ENCODE peak calls at places on chromosomes 1 and 21, in eight cellular contexts. One of them, this sample, is unnamed. For H3K4me1, the result is how much of the 10 kb centered on the place peaks cover.

GRCh38 chr1:178371236-178371635 is 125.5 kb downstream of the CLEC20A start:
- DNase-seq in esophagus squamous epithelium: no peak
- DNase-seq in right lobe of liver: no peak
- DNase-seq in stomach: no peak
- DNase-seq in ovary: no peak
- DNase-seq in adrenal gland: peak
- DNase-seq in prostate gland: no peak
- DNase-seq in IMR-90: peak
- DNase-seq in this sample: no peak

GRCh38 chr1:145847827-145848226 is 2.4 kb downstream of the NUDT17 start:
- DNase-seq in IMR-90: no peak
- DNase-seq in right lobe of liver: no peak
- DNase-seq in adrenal gland: no peak
- DNase-seq in esophagus squamous epithelium: no peak
- DNase-seq in stomach: no peak
- DNase-seq in ovary: no peak
- DNase-seq in prostate gland: no peak
- DNase-seq in this sample: no peak

GRCh38 chr1:221840511-221841243 is 98.8 kb upstream of the DUSP10 start:
- DNase-seq in stomach: no peak
- DNase-seq in esophagus squamous epithelium: no peak
- DNase-seq in prostate gland: no peak
- DNase-seq in ovary: no peak
- DNase-seq in right lobe of liver: no peak
- DNase-seq in adrenal gland: peak
- DNase-seq in IMR-90: no peak
- DNase-seq in this sample: no peak

GRCh38 chr1:175757381-175758015 is 14.1 kb upstream of the TNR start:
- DNase-seq in right lobe of liver: peak
- DNase-seq in stomach: peak
- DNase-seq in ovary: no peak
- DNase-seq in esophagus squamous epithelium: no peak
- DNase-seq in IMR-90: no peak
- DNase-seq in prostate gland: no peak
- DNase-seq in adrenal gland: peak
- DNase-seq in this sample: peak

GRCh38 chr1:154794608-154795007 is 75.5 kb downstream of the KCNN3 start:
- DNase-seq in esophagus squamous epithelium: no peak
- DNase-seq in ovary: no peak
- DNase-seq in right lobe of liver: no peak
- DNase-seq in prostate gland: no peak
- DNase-seq in stomach: no peak
- DNase-seq in IMR-90: no peak
- DNase-seq in adrenal gland: no peak
- DNase-seq in this sample: no peak

GRCh38 chr1:160239582-160240299 is 22.6 kb downstream of the DCAF8 start:
- DNase-seq in esophagus squamous epithelium: no peak
- DNase-seq in adrenal gland: no peak
- DNase-seq in ovary: no peak
- DNase-seq in IMR-90: no peak
- DNase-seq in right lobe of liver: no peak
- DNase-seq in prostate gland: no peak
- DNase-seq in stomach: no peak
- DNase-seq in this sample: no peak

GRCh38 chr1:35810096-35810860 is 2.5 kb downstream of the AGO4 start:
- DNase-seq in ovary: no peak
- DNase-seq in prostate gland: no peak
- DNase-seq in right lobe of liver: no peak
- DNase-seq in esophagus squamous epithelium: no peak
- DNase-seq in stomach: no peak
- DNase-seq in IMR-90: peak
- DNase-seq in adrenal gland: no peak
- DNase-seq in this sample: no peak

GRCh38 chr1:216818284-216818683 is 95.1 kb upstream of the ESRRG start:
- DNase-seq in IMR-90: no peak
- DNase-seq in ovary: no peak
- DNase-seq in adrenal gland: no peak
- DNase-seq in right lobe of liver: no peak
- DNase-seq in stomach: no peak
- DNase-seq in prostate gland: no peak
- DNase-seq in esophagus squamous epithelium: no peak
- DNase-seq in this sample: no peak

GRCh38 chr21:44094832-44095231 is 12.4 kb upstream of the PWP2 start:
- DNase-seq in adrenal gland: no peak
- DNase-seq in prostate gland: no peak
- DNase-seq in right lobe of liver: no peak
- DNase-seq in esophagus squamous epithelium: no peak
- DNase-seq in IMR-90: no peak
- DNase-seq in stomach: no peak
- DNase-seq in ovary: no peak
- DNase-seq in this sample: no peak

GRCh38 chr1:209435654-209436566 is 147.6 kb upstream of the CAMK1G start:
- DNase-seq in stomach: peak
- DNase-seq in prostate gland: peak
- DNase-seq in IMR-90: peak
- DNase-seq in right lobe of liver: peak
- DNase-seq in adrenal gland: peak
- DNase-seq in esophagus squamous epithelium: no peak
- DNase-seq in ovary: no peak
- DNase-seq in this sample: peak

GRCh38 chr1:238664139-238664538 is 722.2 kb upstream of the CHRM3 start:
- DNase-seq in IMR-90: no peak
- DNase-seq in prostate gland: no peak
- DNase-seq in esophagus squamous epithelium: no peak
- DNase-seq in right lobe of liver: no peak
- DNase-seq in stomach: no peak
- DNase-seq in ovary: no peak
- DNase-seq in adrenal gland: no peak
- DNase-seq in this sample: no peak

GRCh38 chr1:229240532-229240931 is 30.4 kb upstream of the RAB4A start:
- DNase-seq in esophagus squamous epithelium: no peak
- DNase-seq in prostate gland: no peak
- DNase-seq in right lobe of liver: no peak
- DNase-seq in ovary: no peak
- DNase-seq in stomach: no peak
- DNase-seq in adrenal gland: no peak
- DNase-seq in IMR-90: no peak
- DNase-seq in this sample: no peak

GRCh38 chr1:194755241-194755953 is 1569.0 kb upstream of the B3GALT2 start:
- DNase-seq in stomach: no peak
- DNase-seq in prostate gland: no peak
- DNase-seq in esophagus squamous epithelium: no peak
- DNase-seq in ovary: no peak
- DNase-seq in right lobe of liver: no peak
- DNase-seq in adrenal gland: no peak
- DNase-seq in IMR-90: peak
- DNase-seq in this sample: no peak

GRCh38 chr1:59561782-59562181 is 253.0 kb upstream of the HOOK1 start:
- DNase-seq in adrenal gland: no peak
- DNase-seq in ovary: no peak
- DNase-seq in right lobe of liver: no peak
- DNase-seq in IMR-90: no peak
- DNase-seq in stomach: no peak
- DNase-seq in prostate gland: no peak
- DNase-seq in esophagus squamous epithelium: no peak
- DNase-seq in this sample: no peak
- H3K4me1 ChIP-seq in adrenal gland: under half
- H3K4me1 ChIP-seq in ovary: under half
- H3K4me1 ChIP-seq in right lobe of liver: under half
- H3K4me1 ChIP-seq in IMR-90: under half
- H3K4me1 ChIP-seq in stomach: under half
- H3K4me1 ChIP-seq in prostate gland: under half
- H3K4me1 ChIP-seq in esophagus squamous epithelium: under half
- H3K4me1 ChIP-seq in this sample: under half

GRCh38 chr21:39386194-39386593 is 37.3 kb upstream of the HMGN1 start:
- DNase-seq in IMR-90: no peak
- DNase-seq in esophagus squamous epithelium: no peak
- DNase-seq in prostate gland: no peak
- DNase-seq in adrenal gland: peak
- DNase-seq in stomach: peak
- DNase-seq in right lobe of liver: no peak
- DNase-seq in ovary: peak
- DNase-seq in this sample: no peak

GRCh38 chr21:39386899-39387298 is 38.0 kb upstream of the HMGN1 start:
- DNase-seq in prostate gland: no peak
- DNase-seq in stomach: no peak
- DNase-seq in IMR-90: no peak
- DNase-seq in right lobe of liver: no peak
- DNase-seq in esophagus squamous epithelium: no peak
- DNase-seq in ovary: peak
- DNase-seq in adrenal gland: no peak
- DNase-seq in this sample: no peak

GRCh38 chr21:39387461-39388037 is 38.7 kb upstream of the HMGN1 start:
- DNase-seq in esophagus squamous epithelium: peak
- DNase-seq in IMR-90: peak
- DNase-seq in ovary: peak
- DNase-seq in stomach: peak
- DNase-seq in adrenal gland: peak
- DNase-seq in prostate gland: peak
- DNase-seq in right lobe of liver: peak
- DNase-seq in this sample: peak

GRCh38 chr21:39388811-39389155 is 39.9 kb upstream of the HMGN1 start:
- DNase-seq in prostate gland: no peak
- DNase-seq in stomach: no peak
- DNase-seq in ovary: no peak
- DNase-seq in adrenal gland: no peak
- DNase-seq in IMR-90: no peak
- DNase-seq in right lobe of liver: no peak
- DNase-seq in esophagus squamous epithelium: no peak
- DNase-seq in this sample: no peak

GRCh38 chr21:39388038-39388810 is 39.3 kb upstream of the HMGN1 start:
- DNase-seq in right lobe of liver: peak
- DNase-seq in stomach: peak
- DNase-seq in ovary: peak
- DNase-seq in adrenal gland: peak
- DNase-seq in IMR-90: peak
- DNase-seq in esophagus squamous epithelium: no peak
- DNase-seq in prostate gland: peak
- DNase-seq in this sample: peak
- TF ChIP-seq POLR2A in right lobe of liver: no peak
- TF ChIP-seq POLR2A in stomach: no peak
- TF ChIP-seq POLR2A in ovary: no peak
- TF ChIP-seq POLR2A in adrenal gland: no peak
- TF ChIP-seq POLR2A in IMR-90: no peak
- TF ChIP-seq POLR2A in esophagus squamous epithelium: no peak
- TF ChIP-seq POLR2A in prostate gland: no peak
- TF ChIP-seq POLR2A in this sample: no peak

GRCh38 chr1:40058453-40059291 is 18.1 kb downstream of the CAP1 start:
- DNase-seq in right lobe of liver: no peak
- DNase-seq in esophagus squamous epithelium: no peak
- DNase-seq in IMR-90: no peak
- DNase-seq in stomach: no peak
- DNase-seq in adrenal gland: no peak
- DNase-seq in ovary: no peak
- DNase-seq in prostate gland: no peak
- DNase-seq in this sample: no peak

GRCh38 chr1:40057310-40058030 is 16.9 kb downstream of the CAP1 start:
- DNase-seq in adrenal gland: no peak
- DNase-seq in IMR-90: no peak
- DNase-seq in ovary: no peak
- DNase-seq in right lobe of liver: no peak
- DNase-seq in esophagus squamous epithelium: no peak
- DNase-seq in prostate gland: no peak
- DNase-seq in stomach: no peak
- DNase-seq in this sample: no peak

GRCh38 chr1:40056519-40057309 is 16.2 kb downstream of the CAP1 start:
- DNase-seq in right lobe of liver: no peak
- DNase-seq in prostate gland: no peak
- DNase-seq in adrenal gland: no peak
- DNase-seq in esophagus squamous epithelium: no peak
- DNase-seq in IMR-90: no peak
- DNase-seq in stomach: no peak
- DNase-seq in ovary: no peak
- DNase-seq in this sample: no peak

GRCh38 chr1:40059292-40059959 is 18.9 kb downstream of the CAP1 start:
- DNase-seq in IMR-90: peak
- DNase-seq in stomach: no peak
- DNase-seq in adrenal gland: no peak
- DNase-seq in prostate gland: no peak
- DNase-seq in right lobe of liver: no peak
- DNase-seq in ovary: no peak
- DNase-seq in esophagus squamous epithelium: no peak
- DNase-seq in this sample: peak

GRCh38 chr1:40058097-40058452 is 17.5 kb downstream of the CAP1 start:
- DNase-seq in IMR-90: no peak
- DNase-seq in esophagus squamous epithelium: no peak
- DNase-seq in adrenal gland: no peak
- DNase-seq in right lobe of liver: no peak
- DNase-seq in stomach: no peak
- DNase-seq in ovary: no peak
- DNase-seq in prostate gland: no peak
- DNase-seq in this sample: no peak
- H3K4me1 ChIP-seq in IMR-90: under half
- H3K4me1 ChIP-seq in esophagus squamous epithelium: under half
- H3K4me1 ChIP-seq in adrenal gland: half or more
- H3K4me1 ChIP-seq in right lobe of liver: under half
- H3K4me1 ChIP-seq in stomach: half or more
- H3K4me1 ChIP-seq in ovary: under half
- H3K4me1 ChIP-seq in prostate gland: under half
- H3K4me1 ChIP-seq in this sample: half or more

GRCh38 chr1:116751149-116751548 is 3.1 kb upstream of the CD2 start:
- DNase-seq in stomach: no peak
- DNase-seq in adrenal gland: no peak
- DNase-seq in prostate gland: no peak
- DNase-seq in right lobe of liver: no peak
- DNase-seq in ovary: no peak
- DNase-seq in IMR-90: no peak
- DNase-seq in esophagus squamous epithelium: no peak
- DNase-seq in this sample: no peak

GRCh38 chr1:116755681-116756080 is 1.5 kb downstream of the CD2 start:
- DNase-seq in right lobe of liver: no peak
- DNase-seq in esophagus squamous epithelium: no peak
- DNase-seq in IMR-90: no peak
- DNase-seq in prostate gland: no peak
- DNase-seq in adrenal gland: no peak
- DNase-seq in ovary: no peak
- DNase-seq in stomach: no peak
- DNase-seq in this sample: no peak

GRCh38 chr1:116754203-116754977 is at the start of gene CD2:
- DNase-seq in ovary: no peak
- DNase-seq in prostate gland: no peak
- DNase-seq in adrenal gland: no peak
- DNase-seq in stomach: peak
- DNase-seq in right lobe of liver: no peak
- DNase-seq in IMR-90: no peak
- DNase-seq in esophagus squamous epithelium: no peak
- DNase-seq in this sample: peak

GRCh38 chr1:116751626-116752025 is 2.6 kb upstream of the CD2 start:
- DNase-seq in right lobe of liver: no peak
- DNase-seq in esophagus squamous epithelium: no peak
- DNase-seq in adrenal gland: no peak
- DNase-seq in stomach: no peak
- DNase-seq in prostate gland: no peak
- DNase-seq in ovary: no peak
- DNase-seq in IMR-90: no peak
- DNase-seq in this sample: no peak

DNA sequence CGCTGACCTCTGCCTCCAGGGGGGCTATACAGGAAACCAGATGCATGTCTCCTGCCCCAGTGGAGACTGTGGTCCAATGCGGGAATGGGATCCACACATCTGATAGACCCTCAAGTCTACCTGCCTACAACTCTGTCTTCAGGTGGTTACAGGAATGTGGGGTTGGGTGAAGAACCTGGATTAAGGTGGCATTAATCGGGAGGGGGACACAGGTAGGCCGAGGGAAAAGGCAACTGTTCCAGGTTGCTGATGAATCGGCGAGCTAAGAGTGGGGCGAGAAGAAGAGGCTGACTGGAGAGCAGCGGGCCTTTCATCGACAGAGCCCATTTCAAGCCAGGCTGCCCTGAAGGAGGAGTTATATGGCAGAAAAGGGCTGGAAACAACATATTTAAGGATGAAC is 806 bp downstream of the CD2 start:
- DNase-seq in IMR-90: no peak
- DNase-seq in adrenal gland: no peak
- DNase-seq in esophagus squamous epithelium: no peak
- DNase-seq in ovary: no peak
- DNase-seq in right lobe of liver: no peak
- DNase-seq in prostate gland: no peak
- DNase-seq in stomach: no peak
- DNase-seq in this sample: no peak
- TF ChIP-seq POLR2A in IMR-90: no peak
- TF ChIP-seq POLR2A in adrenal gland: no peak
- TF ChIP-seq POLR2A in esophagus squamous epithelium: no peak
- TF ChIP-seq POLR2A in ovary: no peak
- TF ChIP-seq POLR2A in right lobe of liver: no peak
- TF ChIP-seq POLR2A in prostate gland: no peak
- TF ChIP-seq POLR2A in stomach: no peak
- TF ChIP-seq POLR2A in this sample: no peak